ENCODE peak calls at places on chromosomes 2 and 18, in nine cellular contexts. One of them, this sample, is unnamed.

GRCh38 chr2:162609798-162610197 is 228.8 kb downstream of the KCNH7 start:
- DNase-seq in fibroblast of mammary gland: no peak
- DNase-seq in OCI-LY7: no peak
- DNase-seq in BE2C: no peak
- DNase-seq in choroid plexus epithelial cell: no peak
- DNase-seq in adrenal gland: no peak
- DNase-seq in osteoblast: no peak
- DNase-seq in fibroblast of villous mesenchyme: no peak
- DNase-seq in upper lobe of right lung: no peak
- DNase-seq in this sample: no peak

GRCh38 chr2:108908717-108909077 is 80.3 kb downstream of the EDAR start:
- DNase-seq in fibroblast of mammary gland: no peak
- DNase-seq in OCI-LY7: no peak
- DNase-seq in BE2C: no peak
- DNase-seq in choroid plexus epithelial cell: peak; percentile 5
- DNase-seq in adrenal gland: no peak
- DNase-seq in osteoblast: no peak
- DNase-seq in fibroblast of villous mesenchyme: no peak
- DNase-seq in upper lobe of right lung: no peak
- DNase-seq in this sample: no peak

GRCh38 chr2:222362336-222362735 is 62.0 kb upstream of the SGPP2 start:
- DNase-seq in fibroblast of mammary gland: no peak
- DNase-seq in OCI-LY7: no peak
- DNase-seq in BE2C: no peak
- DNase-seq in choroid plexus epithelial cell: no peak
- DNase-seq in adrenal gland: no peak
- DNase-seq in osteoblast: no peak
- DNase-seq in fibroblast of villous mesenchyme: no peak
- DNase-seq in upper lobe of right lung: no peak
- DNase-seq in this sample: no peak

GRCh38 chr18:33505798-33506197 is 65.3 kb upstream of the CCDC178 start:
- DNase-seq in fibroblast of mammary gland: no peak
- DNase-seq in OCI-LY7: no peak
- DNase-seq in BE2C: no peak
- DNase-seq in choroid plexus epithelial cell: no peak
- DNase-seq in adrenal gland: no peak
- DNase-seq in osteoblast: no peak
- DNase-seq in fibroblast of villous mesenchyme: no peak
- DNase-seq in upper lobe of right lung: no peak
- DNase-seq in this sample: no peak

GRCh38 chr2:197996583-197996982 is 192.2 kb downstream of the PLCL1 start:
- DNase-seq in fibroblast of mammary gland: no peak
- DNase-seq in OCI-LY7: no peak
- DNase-seq in BE2C: no peak
- DNase-seq in choroid plexus epithelial cell: no peak
- DNase-seq in adrenal gland: no peak
- DNase-seq in osteoblast: no peak
- DNase-seq in fibroblast of villous mesenchyme: no peak
- DNase-seq in upper lobe of right lung: no peak
- DNase-seq in this sample: no peak

GRCh38 chr2:36450466-36451196 is 95.1 kb downstream of the CRIM1 start:
- DNase-seq in fibroblast of mammary gland: peak; percentile 88
- DNase-seq in OCI-LY7: no peak
- DNase-seq in BE2C: no peak
- DNase-seq in choroid plexus epithelial cell: peak; percentile 92
- DNase-seq in adrenal gland: no peak
- DNase-seq in osteoblast: peak; percentile 81
- DNase-seq in fibroblast of villous mesenchyme: peak; percentile 81
- DNase-seq in upper lobe of right lung: no peak
- DNase-seq in this sample: peak; percentile 64

GRCh38 chr18:48776161-48776555 is 174.6 kb downstream of the SMAD7 start:
- DNase-seq in fibroblast of mammary gland: no peak
- DNase-seq in OCI-LY7: no peak
- DNase-seq in BE2C: no peak
- DNase-seq in choroid plexus epithelial cell: no peak
- DNase-seq in adrenal gland: no peak
- DNase-seq in osteoblast: no peak
- DNase-seq in fibroblast of villous mesenchyme: no peak
- DNase-seq in upper lobe of right lung: no peak
- DNase-seq in this sample: no peak

GRCh38 chr2:65130440-65131175 is 702 bp upstream of the RAB1A start:
- DNase-seq in fibroblast of mammary gland: no peak
- DNase-seq in OCI-LY7: no peak
- DNase-seq in BE2C: no peak
- DNase-seq in choroid plexus epithelial cell: no peak
- DNase-seq in adrenal gland: no peak
- DNase-seq in osteoblast: peak; percentile 99
- DNase-seq in fibroblast of villous mesenchyme: no peak
- DNase-seq in upper lobe of right lung: no peak
- DNase-seq in this sample: no peak

GRCh38 chr2:74454654-74455511 is at the start of gene INO80B:
- DNase-seq in fibroblast of mammary gland: peak; percentile 99
- DNase-seq in OCI-LY7: peak; percentile 99
- DNase-seq in BE2C: peak; percentile 85
- DNase-seq in choroid plexus epithelial cell: peak; percentile 99
- DNase-seq in adrenal gland: peak; percentile 97
- DNase-seq in osteoblast: peak; percentile 96
- DNase-seq in fibroblast of villous mesenchyme: peak; percentile 99
- DNase-seq in upper lobe of right lung: peak; percentile 96
- DNase-seq in this sample: peak; percentile 99

GRCh38 chr2:68248361-68248760 is 4.0 kb downstream of the PPP3R1 start:
- DNase-seq in fibroblast of mammary gland: no peak
- DNase-seq in OCI-LY7: no peak
- DNase-seq in BE2C: no peak
- DNase-seq in choroid plexus epithelial cell: no peak
- DNase-seq in adrenal gland: no peak
- DNase-seq in osteoblast: no peak
- DNase-seq in fibroblast of villous mesenchyme: no peak
- DNase-seq in upper lobe of right lung: no peak
- DNase-seq in this sample: no peak

GRCh38 chr2:68245066-68245465 is 7.3 kb downstream of the PPP3R1 start:
- DNase-seq in fibroblast of mammary gland: no peak
- DNase-seq in OCI-LY7: no peak
- DNase-seq in BE2C: no peak
- DNase-seq in choroid plexus epithelial cell: no peak
- DNase-seq in adrenal gland: no peak
- DNase-seq in osteoblast: no peak
- DNase-seq in fibroblast of villous mesenchyme: no peak
- DNase-seq in upper lobe of right lung: no peak
- DNase-seq in this sample: no peak

GRCh38 chr2:68240446-68240845 is 11.9 kb downstream of the PPP3R1 start:
- DNase-seq in fibroblast of mammary gland: no peak
- DNase-seq in OCI-LY7: no peak
- DNase-seq in BE2C: no peak
- DNase-seq in choroid plexus epithelial cell: no peak
- DNase-seq in adrenal gland: no peak
- DNase-seq in osteoblast: no peak
- DNase-seq in fibroblast of villous mesenchyme: no peak
- DNase-seq in upper lobe of right lung: no peak
- DNase-seq in this sample: no peak

GRCh38 chr2:68245672-68246071 is 6.7 kb downstream of the PPP3R1 start:
- DNase-seq in fibroblast of mammary gland: no peak
- DNase-seq in OCI-LY7: no peak
- DNase-seq in BE2C: no peak
- DNase-seq in choroid plexus epithelial cell: no peak
- DNase-seq in adrenal gland: no peak
- DNase-seq in osteoblast: no peak
- DNase-seq in fibroblast of villous mesenchyme: no peak
- DNase-seq in upper lobe of right lung: no peak
- DNase-seq in this sample: no peak

DNA sequence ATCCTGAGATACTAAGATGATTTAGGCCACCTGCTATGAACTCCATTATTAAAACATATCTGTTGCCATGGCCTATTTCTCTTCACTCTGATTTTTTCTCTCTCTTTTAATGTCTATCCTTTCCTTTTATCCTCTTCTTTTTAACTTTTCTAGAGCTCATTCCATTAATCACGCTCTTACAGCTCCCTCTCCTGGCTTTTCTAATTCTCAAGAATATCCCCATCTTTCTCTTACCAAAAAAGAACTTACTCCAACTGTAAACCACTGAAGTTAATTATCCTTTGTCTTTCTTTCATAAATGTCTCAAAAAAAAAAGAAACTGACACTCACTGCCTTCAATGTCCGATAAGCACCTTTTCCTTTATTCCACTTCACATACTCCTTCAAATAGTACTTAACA is 7.9 kb downstream of the PPP3R1 start:
- DNase-seq in fibroblast of mammary gland: peak; percentile 37
- DNase-seq in OCI-LY7: no peak
- DNase-seq in BE2C: no peak
- DNase-seq in choroid plexus epithelial cell: no peak
- DNase-seq in adrenal gland: no peak
- DNase-seq in osteoblast: peak; percentile 68
- DNase-seq in fibroblast of villous mesenchyme: no peak
- DNase-seq in upper lobe of right lung: no peak
- DNase-seq in this sample: no peak
- TF ChIP-seq CTCF in fibroblast of mammary gland: peak; percentile 35
- TF ChIP-seq CTCF in OCI-LY7: peak; percentile 61
- TF ChIP-seq CTCF in BE2C: peak; percentile 14
- TF ChIP-seq CTCF in choroid plexus epithelial cell: no peak
- TF ChIP-seq CTCF in adrenal gland: peak; percentile 27
- TF ChIP-seq CTCF in osteoblast: peak; percentile 30
- TF ChIP-seq CTCF in fibroblast of villous mesenchyme: peak; percentile 31
- TF ChIP-seq CTCF in upper lobe of right lung: no peak
- TF ChIP-seq CTCF in this sample: no peak

GRCh38 chr2:201114350-201114749 is 1.6 kb upstream of the CFLAR start:
- DNase-seq in fibroblast of mammary gland: no peak
- DNase-seq in OCI-LY7: no peak
- DNase-seq in BE2C: no peak
- DNase-seq in choroid plexus epithelial cell: no peak
- DNase-seq in adrenal gland: no peak
- DNase-seq in osteoblast: no peak
- DNase-seq in fibroblast of villous mesenchyme: no peak
- DNase-seq in upper lobe of right lung: no peak
- DNase-seq in this sample: no peak
- H3K4me3 ChIP-seq in fibroblast of mammary gland: no peak overlapping the region
- H3K4me3 ChIP-seq in OCI-LY7: no peak overlapping the region
- H3K4me3 ChIP-seq in BE2C: no peak overlapping the region
- H3K4me3 ChIP-seq in choroid plexus epithelial cell: peak overlapping the region; percentile 47
- H3K4me3 ChIP-seq in adrenal gland: no peak overlapping the region
- H3K4me3 ChIP-seq in osteoblast: peak overlapping the region; percentile 54
- H3K4me3 ChIP-seq in fibroblast of villous mesenchyme: no peak overlapping the region
- H3K4me3 ChIP-seq in upper lobe of right lung: peak overlapping the region; percentile 83
- H3K4me3 ChIP-seq in this sample: no peak overlapping the region

DNA sequence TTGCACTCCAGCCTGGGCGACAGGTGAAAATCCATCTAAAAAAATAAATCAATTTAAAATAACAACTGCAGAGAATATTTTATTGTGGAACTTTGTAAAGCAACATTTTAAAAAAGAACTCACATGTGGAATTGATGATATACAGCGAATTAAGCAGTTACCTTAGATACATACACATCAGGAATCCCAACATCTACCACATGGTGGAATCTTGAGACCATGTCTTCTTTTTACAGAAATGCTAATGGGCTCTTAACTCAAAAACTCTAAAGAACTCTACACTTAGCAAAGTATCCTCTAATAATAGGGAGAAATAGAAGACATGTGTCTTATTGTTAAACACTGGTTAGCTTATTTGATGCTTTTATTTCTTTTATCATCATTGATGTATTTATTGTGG is 373.6 kb downstream of the CDH7 start:
- DNase-seq in fibroblast of mammary gland: no peak
- DNase-seq in OCI-LY7: no peak
- DNase-seq in BE2C: no peak
- DNase-seq in choroid plexus epithelial cell: no peak
- DNase-seq in adrenal gland: no peak
- DNase-seq in osteoblast: no peak
- DNase-seq in fibroblast of villous mesenchyme: no peak
- DNase-seq in upper lobe of right lung: no peak
- DNase-seq in this sample: peak; percentile 2
- TF ChIP-seq CTCF in fibroblast of mammary gland: no peak
- TF ChIP-seq CTCF in OCI-LY7: no peak
- TF ChIP-seq CTCF in BE2C: peak; percentile 7
- TF ChIP-seq CTCF in choroid plexus epithelial cell: no peak
- TF ChIP-seq CTCF in adrenal gland: no peak
- TF ChIP-seq CTCF in osteoblast: no peak
- TF ChIP-seq CTCF in fibroblast of villous mesenchyme: no peak
- TF ChIP-seq CTCF in upper lobe of right lung: no peak
- TF ChIP-seq CTCF in this sample: no peak

GRCh38 chr2:144448389-144449027 is 71.4 kb downstream of the ZEB2 start:
- DNase-seq in fibroblast of mammary gland: no peak
- DNase-seq in OCI-LY7: no peak
- DNase-seq in BE2C: no peak
- DNase-seq in choroid plexus epithelial cell: no peak
- DNase-seq in adrenal gland: no peak
- DNase-seq in osteoblast: peak; percentile 15
- DNase-seq in fibroblast of villous mesenchyme: no peak
- DNase-seq in upper lobe of right lung: no peak
- DNase-seq in this sample: no peak
- H3K4me3 ChIP-seq in fibroblast of mammary gland: no peak overlapping the region
- H3K4me3 ChIP-seq in OCI-LY7: peak overlapping the region; percentile 20
- H3K4me3 ChIP-seq in BE2C: no peak overlapping the region
- H3K4me3 ChIP-seq in choroid plexus epithelial cell: no peak overlapping the region
- H3K4me3 ChIP-seq in adrenal gland: peak overlapping the region; percentile 30
- H3K4me3 ChIP-seq in osteoblast: no peak overlapping the region
- H3K4me3 ChIP-seq in fibroblast of villous mesenchyme: no peak overlapping the region
- H3K4me3 ChIP-seq in upper lobe of right lung: peak overlapping the region; percentile 4
- H3K4me3 ChIP-seq in this sample: no peak overlapping the region

GRCh38 chr2:101274142-101274541 is 21.5 kb downstream of the CNOT11 start:
- DNase-seq in fibroblast of mammary gland: no peak
- DNase-seq in OCI-LY7: no peak
- DNase-seq in BE2C: no peak
- DNase-seq in choroid plexus epithelial cell: no peak
- DNase-seq in adrenal gland: no peak
- DNase-seq in osteoblast: no peak
- DNase-seq in fibroblast of villous mesenchyme: no peak
- DNase-seq in upper lobe of right lung: no peak
- DNase-seq in this sample: no peak

GRCh38 chr2:101281482-101281881 is 27.0 kb downstream of the RNF149 start:
- DNase-seq in fibroblast of mammary gland: no peak
- DNase-seq in OCI-LY7: no peak
- DNase-seq in BE2C: no peak
- DNase-seq in choroid plexus epithelial cell: no peak
- DNase-seq in adrenal gland: no peak
- DNase-seq in osteoblast: no peak
- DNase-seq in fibroblast of villous mesenchyme: no peak
- DNase-seq in upper lobe of right lung: no peak
- DNase-seq in this sample: no peak

GRCh38 chr2:101278925-101279324 is 26.2 kb downstream of the CNOT11 start:
- DNase-seq in fibroblast of mammary gland: no peak
- DNase-seq in OCI-LY7: no peak
- DNase-seq in BE2C: no peak
- DNase-seq in choroid plexus epithelial cell: no peak
- DNase-seq in adrenal gland: no peak
- DNase-seq in osteoblast: no peak
- DNase-seq in fibroblast of villous mesenchyme: no peak
- DNase-seq in upper lobe of right lung: no peak
- DNase-seq in this sample: no peak

GRCh38 chr2:101273045-101273444 is 20.4 kb downstream of the CNOT11 start:
- DNase-seq in fibroblast of mammary gland: no peak
- DNase-seq in OCI-LY7: no peak
- DNase-seq in BE2C: no peak
- DNase-seq in choroid plexus epithelial cell: no peak
- DNase-seq in adrenal gland: no peak
- DNase-seq in osteoblast: no peak
- DNase-seq in fibroblast of villous mesenchyme: no peak
- DNase-seq in upper lobe of right lung: no peak
- DNase-seq in this sample: no peak

DNA sequence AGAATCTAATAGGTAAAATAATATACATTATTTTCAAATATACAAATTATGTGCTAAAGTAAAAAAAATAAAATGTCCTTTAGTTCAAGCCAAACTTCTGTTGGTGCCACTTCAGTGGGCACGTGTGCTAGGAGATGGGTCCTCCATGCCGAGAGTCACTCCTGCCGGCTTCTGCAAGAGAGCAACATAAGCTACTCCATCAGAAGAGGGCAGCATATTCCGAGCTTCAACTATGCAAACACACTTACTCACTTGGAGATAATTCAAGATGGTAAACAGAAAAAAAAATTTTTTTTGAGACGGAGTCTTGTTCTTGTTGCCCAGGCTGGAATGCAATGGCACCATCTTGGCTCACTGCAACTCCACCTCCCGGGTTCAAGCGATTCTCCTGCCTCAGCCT is 24.4 kb downstream of the CNOT11 start:
- DNase-seq in fibroblast of mammary gland: peak; percentile 40
- DNase-seq in OCI-LY7: no peak
- DNase-seq in BE2C: no peak
- DNase-seq in choroid plexus epithelial cell: peak; percentile 52
- DNase-seq in adrenal gland: no peak
- DNase-seq in osteoblast: peak; percentile 80
- DNase-seq in fibroblast of villous mesenchyme: peak; percentile 22
- DNase-seq in upper lobe of right lung: no peak
- DNase-seq in this sample: peak; percentile 67
- TF ChIP-seq CTCF in fibroblast of mammary gland: peak; percentile 12
- TF ChIP-seq CTCF in OCI-LY7: no peak
- TF ChIP-seq CTCF in BE2C: no peak
- TF ChIP-seq CTCF in choroid plexus epithelial cell: peak; percentile 37
- TF ChIP-seq CTCF in adrenal gland: no peak
- TF ChIP-seq CTCF in osteoblast: peak; percentile 31
- TF ChIP-seq CTCF in fibroblast of villous mesenchyme: no peak
- TF ChIP-seq CTCF in upper lobe of right lung: no peak
- TF ChIP-seq CTCF in this sample: peak; percentile 49

This sample was measured in epithelial cell of esophagus.